ENCODE peak calls at places on chromosomes 4 and X, in nine cellular contexts. G is HFF-Myc; N is pancreas; L is CD4-positive, CD25-positive, alpha-beta regulatory T cell; V is WERI-Rb-1; O is bronchial epithelial cell; R is left ventricle myocardium inferior; X is ovary; M is IMR-90. Z is an unnamed sample.

GRCh38 chr4:7003879-7004240 is 39.3 kb upstream of the TADA2B start:
- DNase-seq in N (peak), G (no peak), O (no peak), V (no peak), R (no peak), X (no peak), M (no peak), L (no peak), Z (no peak)

GRCh38 chrX:27964432-27964831 is 16.8 kb downstream of the DCAF8L1 start:
- DNase-seq in V (no peak), R (no peak), N (no peak), G (no peak), X (no peak), L (no peak), O (peak), M (no peak), Z (no peak)

GRCh38 chrX:18255059-18255458 is 34.4 kb upstream of the BEND2 start:
- DNase-seq in M (no peak), O (no peak), X (no peak), R (no peak), L (no peak), N (no peak), V (no peak), G (no peak), Z (no peak)

GRCh38 chrX:120819126-120819525 is 56.5 kb downstream of the CT47B1 start:
- DNase-seq in X (no peak), M (no peak), R (no peak), N (no peak), O (no peak), G (no peak), L (no peak), V (no peak), Z (no peak)

GRCh38 chrX:13495232-13495631 is 74.2 kb upstream of the EGFL6 start:
- DNase-seq in R (no peak), X (no peak), M (no peak), G (no peak), N (no peak), O (no peak), V (no peak), L (no peak), Z (no peak)

GRCh38 chr4:55468724-55469123 is 73.0 kb downstream of the TMEM165 start:
- DNase-seq in V (no peak), N (no peak), M (peak), O (peak), G (peak), R (no peak), X (no peak), L (no peak), Z (no peak)

GRCh38 chrX:55867254-55867653 is 149.7 kb downstream of the RRAGB start:
- DNase-seq in X (no peak), M (peak), R (no peak), L (no peak), G (no peak), V (no peak), N (no peak), O (peak), Z (no peak)

GRCh38 chrX:57286507-57287251 is at the start of gene FAAH2:
- DNase-seq in X (no peak), R (no peak), G (no peak), L (peak), O (peak), V (no peak), N (peak), M (no peak), Z (no peak)

GRCh38 chr4:1204286-1204827 is 32.0 kb upstream of the SPON2 start:
- DNase-seq in X (no peak), M (no peak), N (no peak), V (peak), G (no peak), O (no peak), R (no peak), L (no peak), Z (peak)

GRCh38 chrX:104282326-104282725 is 27.6 kb upstream of the ESX1 start:
- DNase-seq in X (no peak), R (no peak), M (no peak), N (no peak), L (no peak), G (no peak), V (no peak), O (no peak), Z (no peak)

GRCh38 chr4:17552427-17552826 is 24.6 kb upstream of the LAP3 start:
- DNase-seq in N (no peak), M (no peak), R (no peak), O (no peak), V (no peak), L (no peak), G (no peak), X (no peak), Z (no peak)

GRCh38 chrX:110563276-110563675 is 204.6 kb downstream of the RTL9 start:
- DNase-seq in V (no peak), R (no peak), X (no peak), N (no peak), L (no peak), O (no peak), G (no peak), M (no peak), Z (no peak)

GRCh38 chr4:145902522-145902921 is 36.1 kb downstream of the ZNF827 start:
- DNase-seq in M (no peak), V (no peak), O (no peak), R (no peak), N (no peak), L (no peak), G (no peak), X (no peak), Z (no peak)

GRCh38 chrX:73683236-73683859 is 120.4 kb downstream of the CHIC1 start:
- DNase-seq in N (no peak), L (no peak), X (no peak), R (no peak), G (no peak), V (no peak), O (peak), M (no peak), Z (no peak)

GRCh38 chrX:77448170-77448569 is 981 bp downstream of the FGF16 start:
- DNase-seq in V (no peak), X (no peak), G (no peak), L (no peak), N (no peak), R (no peak), O (no peak), M (no peak), Z (no peak)

GRCh38 chrX:77450415-77450814 is 3.2 kb downstream of the FGF16 start:
- DNase-seq in N (no peak), R (no peak), X (no peak), L (no peak), G (no peak), V (no peak), M (no peak), O (no peak), Z (no peak)

GRCh38 chrX:77446840-77447239 is 349 bp upstream of the FGF16 start:
- DNase-seq in O (no peak), R (no peak), N (peak), X (no peak), M (no peak), V (no peak), L (no peak), G (no peak), Z (peak)

GRCh38 chrX:77446029-77446585 is 1.1 kb upstream of the FGF16 start:
- DNase-seq in X (no peak), R (peak), V (no peak), G (no peak), M (no peak), N (peak), O (no peak), L (no peak), Z (no peak)

GRCh38 chrX:77447339-77448149 is at the start of gene FGF16:
- DNase-seq in X (no peak), N (peak), L (no peak), G (no peak), R (no peak), M (no peak), V (no peak), O (no peak), Z (peak)
- H3K4me3 ChIP-seq in X (peak), N (peak), L (peak), G (peak), R (peak), M (no peak), V (no peak), O (peak), Z (peak)

GRCh38 chrX:70422886-70423336 is at the start of gene GDPD2:
- DNase-seq in R (no peak), O (peak), M (no peak), X (no peak), L (no peak), N (peak), V (peak), G (no peak), Z (no peak)

GRCh38 chrX:70424801-70425200 is 1.7 kb downstream of the GDPD2 start:
- DNase-seq in M (no peak), L (no peak), N (no peak), V (no peak), G (no peak), R (no peak), X (no peak), O (no peak), Z (no peak)

GRCh38 chrX:70426286-70427278 is 3.5 kb downstream of the GDPD2 start:
- DNase-seq in M (no peak), L (no peak), G (no peak), O (no peak), V (no peak), N (no peak), X (no peak), R (no peak), Z (no peak)

GRCh38 chrX:70423937-70424336 is 823 bp downstream of the GDPD2 start:
- DNase-seq in L (no peak), G (no peak), O (no peak), V (no peak), R (no peak), M (no peak), N (no peak), X (no peak), Z (no peak)

DNA sequence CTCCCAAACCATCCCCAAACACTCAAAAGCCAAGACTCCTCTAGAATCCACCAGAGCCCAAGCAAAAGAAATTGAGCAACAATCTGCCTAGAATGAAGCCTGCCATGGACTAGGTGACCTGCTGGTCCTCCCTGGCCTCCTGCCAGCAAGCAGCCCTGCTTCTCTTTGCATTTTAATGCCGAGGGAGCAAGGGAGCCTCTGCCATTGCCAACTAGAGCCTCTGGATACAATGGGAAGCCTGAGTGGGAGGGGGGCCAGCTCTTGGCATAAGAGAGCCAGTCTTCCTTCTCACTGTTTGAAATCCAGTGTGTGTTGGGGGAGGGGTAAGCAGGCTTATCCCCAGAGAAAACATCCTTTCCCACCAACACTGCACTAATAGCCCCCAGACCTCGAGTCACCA is 1.5 kb upstream of the GDPD2 start:
- DNase-seq in L (no peak), V (no peak), X (no peak), O (no peak), N (no peak), G (no peak), R (no peak), M (no peak), Z (no peak)
- H3K4me3 ChIP-seq in L (no peak), V (no peak), X (no peak), O (no peak), N (no peak), G (no peak), R (no peak), M (no peak), Z (no peak)

GRCh38 chrX:148037020-148037419 is 55.9 kb downstream of the FMR1NB start:
- DNase-seq in X (no peak), R (no peak), G (no peak), N (no peak), L (no peak), M (no peak), V (no peak), O (peak), Z (no peak)

GRCh38 chrX:148035371-148035770 is 54.2 kb downstream of the FMR1NB start:
- DNase-seq in R (no peak), M (no peak), O (no peak), G (no peak), X (no peak), L (no peak), V (no peak), N (no peak), Z (no peak)
- H3K4me3 ChIP-seq in R (no peak), M (no peak), O (no peak), G (no peak), X (no peak), L (no peak), V (no peak), N (no peak), Z (no peak)

GRCh38 chrX:119467433-119467832 is 811 bp upstream of the SLC25A5 start:
- DNase-seq in N (no peak), O (no peak), X (no peak), L (no peak), R (no peak), M (no peak), G (no peak), V (no peak), Z (no peak)
- H3K4me3 ChIP-seq in N (no peak), O (no peak), X (no peak), L (no peak), R (peak), M (no peak), G (no peak), V (no peak), Z (no peak)

GRCh38 chrX:47628980-47629379 is 750 bp downstream of the CFP start:
- DNase-seq in R (no peak), N (no peak), X (no peak), G (no peak), M (no peak), O (peak), L (no peak), V (no peak), Z (no peak)

GRCh38 chrX:47625365-47625764 is 4.4 kb downstream of the CFP start:
- DNase-seq in O (no peak), R (no peak), L (no peak), N (no peak), M (no peak), X (no peak), V (no peak), G (no peak), Z (no peak)

GRCh38 chrX:47631676-47632075 is 1.9 kb upstream of the CFP start:
- DNase-seq in X (no peak), V (no peak), R (no peak), L (no peak), N (no peak), O (no peak), G (no peak), M (no peak), Z (no peak)

GRCh38 chrX:47632664-47633063 is 2.9 kb upstream of the CFP start:
- DNase-seq in M (no peak), R (no peak), V (no peak), X (no peak), G (no peak), O (no peak), N (no peak), L (no peak), Z (no peak)

GRCh38 chrX:47629419-47630210 is at the start of gene CFP:
- DNase-seq in M (no peak), V (no peak), O (no peak), N (no peak), L (no peak), G (no peak), X (no peak), R (no peak), Z (no peak)
- H3K4me3 ChIP-seq in M (no peak), V (no peak), O (no peak), N (no peak), L (peak), G (no peak), X (no peak), R (peak), Z (no peak)

DNA sequence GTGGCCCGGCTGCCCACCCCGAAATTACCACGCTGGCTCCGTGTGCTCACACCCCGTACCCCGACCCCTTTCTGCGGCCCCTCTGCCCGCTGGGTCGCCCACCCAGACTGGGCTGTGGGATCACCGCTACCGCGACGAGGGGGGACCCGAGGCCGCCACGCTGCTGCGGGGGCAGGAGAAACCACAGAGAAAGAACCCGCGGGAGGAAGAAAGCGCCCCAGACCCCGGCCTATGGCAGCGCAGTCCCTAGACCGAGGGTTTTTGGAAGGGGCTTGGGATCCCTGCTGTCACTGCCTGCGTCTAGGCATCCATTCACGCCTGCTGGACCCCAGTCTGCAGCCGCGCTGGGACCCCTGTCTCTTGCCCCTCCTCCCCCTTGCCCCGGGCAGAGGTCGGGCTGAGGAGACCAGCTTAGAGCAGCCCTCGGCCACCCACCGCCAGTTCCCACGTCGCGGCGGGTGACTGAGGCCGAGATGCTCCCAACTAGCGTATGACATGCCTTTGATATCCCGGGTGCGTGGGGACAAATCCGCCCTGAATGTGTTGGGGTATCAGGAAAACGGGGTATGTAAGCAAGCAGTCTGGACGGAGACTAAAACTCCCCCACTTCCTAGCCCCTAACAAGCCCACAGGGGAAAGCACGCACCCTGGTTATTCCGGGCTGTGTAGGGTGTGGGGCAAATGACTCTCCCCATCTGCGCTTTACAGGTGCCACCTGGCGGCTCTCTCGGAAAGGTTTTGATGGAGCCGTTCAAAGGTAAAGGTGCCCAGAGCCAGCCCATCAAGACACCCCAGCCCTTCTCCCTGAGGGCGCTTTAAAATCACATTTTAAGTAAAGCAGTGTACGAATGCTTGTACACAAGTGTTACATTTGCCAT is 867 bp upstream of the INPP4B start:
- DNase-seq in V (peak), M (no peak), L (peak), R (peak), O (peak), N (peak), X (peak), G (no peak), Z (peak)
- H3K4me3 ChIP-seq in V (peak), M (peak), L (peak), R (peak), O (peak), N (peak), X (peak), G (peak), Z (peak)